ENCODE peak calls at places on chromosomes 3 and 15, in four cellular contexts. X is aorta; D is stimulated activated CD4-positive, alpha-beta T cell treated with anti-CD3 and anti-CD28 coated beads, Interleukin-4, amount 100 ng/mL, for 1 hour; S is natural killer cell treated with Interleukin-12 subunit alpha and Interleukin-12 subunit beta and Interleukin-15 and Interleukin-18, amount 100 ng/mL, for 72 hours. K is an unnamed sample.
A peak's percentile ranks its signal among the peaks of the same experiment; 100 is the strongest.

GRCh38 chr3:140035856-140036255 is 100.9 kb downstream of the CLSTN2 start:
- DNase-seq in D (no peak), X (no peak), S (no peak), K (no peak)

GRCh38 chr3:46663611-46664135 is 29.8 kb downstream of the ALS2CL start:
- DNase-seq in X (no peak), D (no peak), S (no peak), K (no peak)

GRCh38 chr15:63052961-63053698 is 10.6 kb downstream of the TPM1 start:
- DNase-seq in D (no peak), X (peak; percentile 64), S (no peak), K (no peak)

GRCh38 chr15:57495037-57495436 is 96.7 kb upstream of the MYZAP start:
- DNase-seq in S (no peak), X (no peak), D (no peak), K (no peak)

GRCh38 chr3:53773586-53774368 is 72.4 kb downstream of the CHDH start:
- DNase-seq in X (no peak), D (no peak), S (peak; percentile 5), K (no peak)

GRCh38 chr3:50620420-50620819 is 3.5 kb downstream of the MAPKAPK3 start:
- DNase-seq in S (peak; percentile 69), X (peak; percentile 75), D (no peak), K (no peak)

GRCh38 chr3:192864943-192865342 is 52.7 kb downstream of the MB21D2 start:
- DNase-seq in D (no peak), X (no peak), S (no peak), K (no peak)

GRCh38 chr3:115445559-115445958 is 177.8 kb upstream of the GAP43 start:
- DNase-seq in S (no peak), D (no peak), X (no peak), K (no peak)

GRCh38 chr3:158453004-158453403 is 118.0 kb upstream of the MLF1 start:
- DNase-seq in S (no peak), D (no peak), X (no peak), K (no peak)